ENCODE peak calls at places on chromosomes 6 and 20, in eight cellular contexts. One of them, this sample, is unnamed.
A peak's percentile ranks its signal among the peaks of the same experiment; 100 is the strongest.

GRCh38 chr6:722077-722524 is 29.2 kb upstream of the EXOC2 start:
- DNase-seq in BJ: no peak
- DNase-seq in stimulated activated CD4-positive, alpha-beta T cell treated with anti-CD3 and anti-CD28 coated beads, Interleukin-15, amount 100 ng/mL, for 1 hour: peak; percentile 59
- DNase-seq in NCI-H1417: peak; percentile 82
- DNase-seq in body of pancreas: peak; percentile 81
- DNase-seq in effector memory CD4-positive, alpha-beta T cell: peak; percentile 19
- DNase-seq in MM.1S: peak; percentile 78
- DNase-seq in effector CD8-positive, alpha-beta T cell: peak; percentile 47
- DNase-seq in this sample: peak; percentile 45

GRCh38 chr6:63589955-63590411 is 17.7 kb downstream of the LOC128125822 start:
- DNase-seq in effector CD8-positive, alpha-beta T cell: no peak
- DNase-seq in BJ: no peak
- DNase-seq in stimulated activated CD4-positive, alpha-beta T cell treated with anti-CD3 and anti-CD28 coated beads, Interleukin-15, amount 100 ng/mL, for 1 hour: no peak
- DNase-seq in NCI-H1417: no peak
- DNase-seq in effector memory CD4-positive, alpha-beta T cell: no peak
- DNase-seq in MM.1S: no peak
- DNase-seq in body of pancreas: no peak
- DNase-seq in this sample: no peak

GRCh38 chr6:24357336-24358218 is at the start of gene DCDC2:
- DNase-seq in body of pancreas: peak; percentile 94
- DNase-seq in stimulated activated CD4-positive, alpha-beta T cell treated with anti-CD3 and anti-CD28 coated beads, Interleukin-15, amount 100 ng/mL, for 1 hour: no peak
- DNase-seq in BJ: no peak
- DNase-seq in MM.1S: no peak
- DNase-seq in NCI-H1417: no peak
- DNase-seq in effector CD8-positive, alpha-beta T cell: peak; percentile 15
- DNase-seq in effector memory CD4-positive, alpha-beta T cell: no peak
- DNase-seq in this sample: peak; percentile 11

GRCh38 chr6:125511809-125512341 is 210.1 kb upstream of the HDDC2 start:
- DNase-seq in body of pancreas: peak; percentile 44
- DNase-seq in MM.1S: no peak
- DNase-seq in BJ: no peak
- DNase-seq in effector CD8-positive, alpha-beta T cell: no peak
- DNase-seq in effector memory CD4-positive, alpha-beta T cell: no peak
- DNase-seq in stimulated activated CD4-positive, alpha-beta T cell treated with anti-CD3 and anti-CD28 coated beads, Interleukin-15, amount 100 ng/mL, for 1 hour: no peak
- DNase-seq in NCI-H1417: no peak
- DNase-seq in this sample: no peak

GRCh38 chr20:2657674-2658073 is 5.2 kb downstream of the NOP56 start:
- DNase-seq in NCI-H1417: no peak
- DNase-seq in effector CD8-positive, alpha-beta T cell: no peak
- DNase-seq in body of pancreas: no peak
- DNase-seq in BJ: no peak
- DNase-seq in effector memory CD4-positive, alpha-beta T cell: no peak
- DNase-seq in stimulated activated CD4-positive, alpha-beta T cell treated with anti-CD3 and anti-CD28 coated beads, Interleukin-15, amount 100 ng/mL, for 1 hour: no peak
- DNase-seq in MM.1S: no peak
- DNase-seq in this sample: no peak

GRCh38 chr6:87909849-87910248 is 137.8 kb upstream of the SPACA1 start:
- DNase-seq in effector CD8-positive, alpha-beta T cell: no peak
- DNase-seq in NCI-H1417: no peak
- DNase-seq in body of pancreas: no peak
- DNase-seq in stimulated activated CD4-positive, alpha-beta T cell treated with anti-CD3 and anti-CD28 coated beads, Interleukin-15, amount 100 ng/mL, for 1 hour: no peak
- DNase-seq in BJ: peak; percentile 0
- DNase-seq in MM.1S: no peak
- DNase-seq in effector memory CD4-positive, alpha-beta T cell: no peak
- DNase-seq in this sample: no peak

GRCh38 chr6:132669690-132670291 is 10.8 kb upstream of the TAAR1 start:
- DNase-seq in NCI-H1417: peak; percentile 69
- DNase-seq in body of pancreas: no peak
- DNase-seq in effector CD8-positive, alpha-beta T cell: no peak
- DNase-seq in BJ: no peak
- DNase-seq in stimulated activated CD4-positive, alpha-beta T cell treated with anti-CD3 and anti-CD28 coated beads, Interleukin-15, amount 100 ng/mL, for 1 hour: no peak
- DNase-seq in MM.1S: peak; percentile 56
- DNase-seq in effector memory CD4-positive, alpha-beta T cell: no peak
- DNase-seq in this sample: no peak

GRCh38 chr20:49185071-49185757 is 2.9 kb downstream of the STAU1 start:
- DNase-seq in effector CD8-positive, alpha-beta T cell: no peak
- DNase-seq in MM.1S: no peak
- DNase-seq in BJ: no peak
- DNase-seq in NCI-H1417: no peak
- DNase-seq in stimulated activated CD4-positive, alpha-beta T cell treated with anti-CD3 and anti-CD28 coated beads, Interleukin-15, amount 100 ng/mL, for 1 hour: no peak
- DNase-seq in effector memory CD4-positive, alpha-beta T cell: no peak
- DNase-seq in body of pancreas: no peak
- DNase-seq in this sample: no peak

GRCh38 chr6:170316071-170316470 is 9.5 kb downstream of the FAM120B start:
- DNase-seq in NCI-H1417: no peak
- DNase-seq in body of pancreas: no peak
- DNase-seq in stimulated activated CD4-positive, alpha-beta T cell treated with anti-CD3 and anti-CD28 coated beads, Interleukin-15, amount 100 ng/mL, for 1 hour: no peak
- DNase-seq in effector CD8-positive, alpha-beta T cell: no peak
- DNase-seq in BJ: no peak
- DNase-seq in MM.1S: no peak
- DNase-seq in effector memory CD4-positive, alpha-beta T cell: no peak
- DNase-seq in this sample: no peak

GRCh38 chr6:15036690-15037245 is 209.1 kb upstream of the JARID2 start:
- DNase-seq in MM.1S: no peak
- DNase-seq in stimulated activated CD4-positive, alpha-beta T cell treated with anti-CD3 and anti-CD28 coated beads, Interleukin-15, amount 100 ng/mL, for 1 hour: no peak
- DNase-seq in effector memory CD4-positive, alpha-beta T cell: no peak
- DNase-seq in effector CD8-positive, alpha-beta T cell: no peak
- DNase-seq in body of pancreas: peak; percentile 55
- DNase-seq in NCI-H1417: peak; percentile 83
- DNase-seq in BJ: no peak
- DNase-seq in this sample: no peak

GRCh38 chr20:4820833-4821518 is 99.3 kb downstream of the PRND start:
- DNase-seq in NCI-H1417: no peak
- DNase-seq in effector memory CD4-positive, alpha-beta T cell: no peak
- DNase-seq in effector CD8-positive, alpha-beta T cell: no peak
- DNase-seq in MM.1S: no peak
- DNase-seq in BJ: peak; percentile 41
- DNase-seq in body of pancreas: no peak
- DNase-seq in stimulated activated CD4-positive, alpha-beta T cell treated with anti-CD3 and anti-CD28 coated beads, Interleukin-15, amount 100 ng/mL, for 1 hour: no peak
- DNase-seq in this sample: no peak

GRCh38 chr6:107330190-107330589 is 129.2 kb downstream of the PDSS2 start:
- DNase-seq in stimulated activated CD4-positive, alpha-beta T cell treated with anti-CD3 and anti-CD28 coated beads, Interleukin-15, amount 100 ng/mL, for 1 hour: no peak
- DNase-seq in effector CD8-positive, alpha-beta T cell: no peak
- DNase-seq in BJ: no peak
- DNase-seq in effector memory CD4-positive, alpha-beta T cell: no peak
- DNase-seq in body of pancreas: no peak
- DNase-seq in NCI-H1417: no peak
- DNase-seq in MM.1S: peak; percentile 91
- DNase-seq in this sample: no peak

GRCh38 chr20:13525225-13525940 is 113.3 kb downstream of the TASP1 start:
- DNase-seq in effector CD8-positive, alpha-beta T cell: no peak
- DNase-seq in stimulated activated CD4-positive, alpha-beta T cell treated with anti-CD3 and anti-CD28 coated beads, Interleukin-15, amount 100 ng/mL, for 1 hour: no peak
- DNase-seq in effector memory CD4-positive, alpha-beta T cell: no peak
- DNase-seq in body of pancreas: no peak
- DNase-seq in MM.1S: no peak
- DNase-seq in NCI-H1417: no peak
- DNase-seq in BJ: peak; percentile 87
- DNase-seq in this sample: no peak

GRCh38 chr6:73452107-73452461 is at the start of gene CGAS:
- DNase-seq in NCI-H1417: peak; percentile 90
- DNase-seq in effector memory CD4-positive, alpha-beta T cell: peak; percentile 69
- DNase-seq in stimulated activated CD4-positive, alpha-beta T cell treated with anti-CD3 and anti-CD28 coated beads, Interleukin-15, amount 100 ng/mL, for 1 hour: peak; percentile 64
- DNase-seq in BJ: peak; percentile 25
- DNase-seq in MM.1S: peak; percentile 89
- DNase-seq in body of pancreas: peak; percentile 67
- DNase-seq in effector CD8-positive, alpha-beta T cell: peak; percentile 52
- DNase-seq in this sample: peak; percentile 70

GRCh38 chr6:21587182-21587924 is 6.2 kb upstream of the SOX4 start:
- DNase-seq in NCI-H1417: peak; percentile 98
- DNase-seq in body of pancreas: peak; percentile 78
- DNase-seq in BJ: no peak
- DNase-seq in MM.1S: peak; percentile 47
- DNase-seq in effector CD8-positive, alpha-beta T cell: no peak
- DNase-seq in stimulated activated CD4-positive, alpha-beta T cell treated with anti-CD3 and anti-CD28 coated beads, Interleukin-15, amount 100 ng/mL, for 1 hour: no peak
- DNase-seq in effector memory CD4-positive, alpha-beta T cell: no peak
- DNase-seq in this sample: no peak

GRCh38 chr6:163694988-163695942 is 280.7 kb downstream of the QKI start:
- DNase-seq in BJ: no peak
- DNase-seq in NCI-H1417: no peak
- DNase-seq in effector memory CD4-positive, alpha-beta T cell: no peak
- DNase-seq in stimulated activated CD4-positive, alpha-beta T cell treated with anti-CD3 and anti-CD28 coated beads, Interleukin-15, amount 100 ng/mL, for 1 hour: no peak
- DNase-seq in MM.1S: no peak
- DNase-seq in body of pancreas: no peak
- DNase-seq in effector CD8-positive, alpha-beta T cell: no peak
- DNase-seq in this sample: no peak

GRCh38 chr6:6730831-6731230 is 142.3 kb downstream of the LY86 start:
- DNase-seq in effector memory CD4-positive, alpha-beta T cell: no peak
- DNase-seq in BJ: peak; percentile 71
- DNase-seq in effector CD8-positive, alpha-beta T cell: no peak
- DNase-seq in MM.1S: no peak
- DNase-seq in body of pancreas: peak; percentile 71
- DNase-seq in stimulated activated CD4-positive, alpha-beta T cell treated with anti-CD3 and anti-CD28 coated beads, Interleukin-15, amount 100 ng/mL, for 1 hour: no peak
- DNase-seq in NCI-H1417: no peak
- DNase-seq in this sample: no peak

GRCh38 chr6:111566873-111567517 is 38.7 kb downstream of the TRAF3IP2 start:
- DNase-seq in body of pancreas: no peak
- DNase-seq in stimulated activated CD4-positive, alpha-beta T cell treated with anti-CD3 and anti-CD28 coated beads, Interleukin-15, amount 100 ng/mL, for 1 hour: no peak
- DNase-seq in NCI-H1417: peak; percentile 92
- DNase-seq in BJ: no peak
- DNase-seq in MM.1S: no peak
- DNase-seq in effector CD8-positive, alpha-beta T cell: no peak
- DNase-seq in effector memory CD4-positive, alpha-beta T cell: no peak
- DNase-seq in this sample: no peak

GRCh38 chr20:40802886-40803285 is 113.8 kb upstream of the MAFB start:
- DNase-seq in effector CD8-positive, alpha-beta T cell: no peak
- DNase-seq in effector memory CD4-positive, alpha-beta T cell: no peak
- DNase-seq in MM.1S: no peak
- DNase-seq in body of pancreas: no peak
- DNase-seq in NCI-H1417: no peak
- DNase-seq in BJ: no peak
- DNase-seq in stimulated activated CD4-positive, alpha-beta T cell treated with anti-CD3 and anti-CD28 coated beads, Interleukin-15, amount 100 ng/mL, for 1 hour: no peak
- DNase-seq in this sample: no peak

GRCh38 chr6:150272976-150273315 is 95.9 kb upstream of the IYD start:
- DNase-seq in NCI-H1417: no peak
- DNase-seq in body of pancreas: no peak
- DNase-seq in stimulated activated CD4-positive, alpha-beta T cell treated with anti-CD3 and anti-CD28 coated beads, Interleukin-15, amount 100 ng/mL, for 1 hour: no peak
- DNase-seq in BJ: no peak
- DNase-seq in MM.1S: no peak
- DNase-seq in effector memory CD4-positive, alpha-beta T cell: no peak
- DNase-seq in effector CD8-positive, alpha-beta T cell: no peak
- DNase-seq in this sample: no peak

GRCh38 chr6:16683524-16684194 is 77.6 kb downstream of the ATXN1 start:
- DNase-seq in effector CD8-positive, alpha-beta T cell: no peak
- DNase-seq in BJ: no peak
- DNase-seq in stimulated activated CD4-positive, alpha-beta T cell treated with anti-CD3 and anti-CD28 coated beads, Interleukin-15, amount 100 ng/mL, for 1 hour: no peak
- DNase-seq in MM.1S: no peak
- DNase-seq in body of pancreas: peak; percentile 47
- DNase-seq in NCI-H1417: no peak
- DNase-seq in effector memory CD4-positive, alpha-beta T cell: no peak
- DNase-seq in this sample: no peak

GRCh38 chr6:15882915-15883314 is 220.1 kb upstream of the DTNBP1 start:
- DNase-seq in BJ: no peak
- DNase-seq in NCI-H1417: no peak
- DNase-seq in MM.1S: no peak
- DNase-seq in effector CD8-positive, alpha-beta T cell: no peak
- DNase-seq in effector memory CD4-positive, alpha-beta T cell: no peak
- DNase-seq in stimulated activated CD4-positive, alpha-beta T cell treated with anti-CD3 and anti-CD28 coated beads, Interleukin-15, amount 100 ng/mL, for 1 hour: no peak
- DNase-seq in body of pancreas: no peak
- DNase-seq in this sample: no peak

GRCh38 chr6:138818496-138819194 is 22.8 kb downstream of the ECT2L start:
- DNase-seq in effector CD8-positive, alpha-beta T cell: no peak
- DNase-seq in BJ: no peak
- DNase-seq in MM.1S: no peak
- DNase-seq in body of pancreas: peak; percentile 16
- DNase-seq in NCI-H1417: no peak
- DNase-seq in effector memory CD4-positive, alpha-beta T cell: no peak
- DNase-seq in stimulated activated CD4-positive, alpha-beta T cell treated with anti-CD3 and anti-CD28 coated beads, Interleukin-15, amount 100 ng/mL, for 1 hour: no peak
- DNase-seq in this sample: no peak

GRCh38 chr20:4303136-4303535 is 287.8 kb upstream of the RNF24 start:
- DNase-seq in BJ: no peak
- DNase-seq in effector CD8-positive, alpha-beta T cell: no peak
- DNase-seq in body of pancreas: no peak
- DNase-seq in stimulated activated CD4-positive, alpha-beta T cell treated with anti-CD3 and anti-CD28 coated beads, Interleukin-15, amount 100 ng/mL, for 1 hour: no peak
- DNase-seq in MM.1S: no peak
- DNase-seq in effector memory CD4-positive, alpha-beta T cell: no peak
- DNase-seq in NCI-H1417: no peak
- DNase-seq in this sample: no peak

GRCh38 chr20:60121903-60122302 is 163.7 kb downstream of the CDH26 start:
- DNase-seq in body of pancreas: no peak
- DNase-seq in effector memory CD4-positive, alpha-beta T cell: no peak
- DNase-seq in MM.1S: no peak
- DNase-seq in effector CD8-positive, alpha-beta T cell: no peak
- DNase-seq in NCI-H1417: no peak
- DNase-seq in BJ: no peak
- DNase-seq in stimulated activated CD4-positive, alpha-beta T cell treated with anti-CD3 and anti-CD28 coated beads, Interleukin-15, amount 100 ng/mL, for 1 hour: no peak
- DNase-seq in this sample: no peak